ENCODE peak calls at places on chromosomes 5 and 9, in four cellular contexts. T is lower leg skin, B is testis, H is H54. R is an unnamed sample.

GRCh38 chr5:74367241-74367733 is 273.2 kb downstream of the ENC1 start:
- DNase-seq in T (no peak), H (no peak), B (no peak), R (no peak)

GRCh38 chr5:45578270-45578669 is 117.9 kb downstream of the HCN1 start:
- DNase-seq in B (no peak), T (no peak), H (peak; percentile 4), R (no peak)

GRCh38 chr5:57004800-57005199 is 52.9 kb upstream of the MIER3 start:
- DNase-seq in B (no peak), T (no peak), H (no peak), R (no peak)

GRCh38 chr5:35608881-35609779 is 8.5 kb upstream of the SPEF2 start:
- DNase-seq in B (no peak), H (no peak), T (no peak), R (no peak)

GRCh38 chr5:51387854-51388320 is 4.6 kb downstream of the ISL1 start:
- DNase-seq in B (no peak), T (no peak), H (no peak), R (no peak)

GRCh38 chr5:35229076-35230042 is 928 bp downstream of the PRLR start:
- DNase-seq in T (no peak), H (no peak), B (peak; percentile 34), R (no peak)

GRCh38 chr5:142059304-142059940 is 46.6 kb upstream of the GNPDA1 start:
- DNase-seq in T (peak; percentile 47), B (peak; percentile 32), H (no peak), R (no peak)

GRCh38 chr5:37816331-37816730 is 23.5 kb downstream of the GDNF start:
- DNase-seq in B (no peak), T (no peak), H (no peak), R (no peak)

GRCh38 chr5:14773588-14773987 is 98.0 kb downstream of the ANKH start:
- DNase-seq in B (no peak), H (no peak), T (no peak), R (no peak)

GRCh38 chr5:52063186-52063585 is 679.9 kb downstream of the ISL1 start:
- DNase-seq in H (no peak), B (no peak), T (no peak), R (no peak)

GRCh38 chr5:56440871-56441740 is 208.0 kb upstream of the ANKRD55 start:
- DNase-seq in H (no peak), B (no peak), T (peak; percentile 69), R (peak; percentile 6)

GRCh38 chr5:31153523-31153922 is 40.0 kb upstream of the CDH6 start:
- DNase-seq in B (no peak), T (no peak), H (no peak), R (no peak)

GRCh38 chr9:110742741-110743371 is 74.3 kb downstream of the MUSK start:
- DNase-seq in H (no peak), B (no peak), T (no peak), R (no peak)

GRCh38 chr5:180069589-180070247 is 1.8 kb downstream of the RNF130 start:
- DNase-seq in T (peak; percentile 45), H (no peak), B (no peak), R (peak; percentile 24)

GRCh38 chr9:14314929-14315753 is 1.2 kb upstream of the NFIB start:
- DNase-seq in T (peak; percentile 91), B (peak; percentile 87), H (peak; percentile 81), R (peak; percentile 75)
- TF ChIP-seq POLR2A in T (no peak), B (no peak), H (no peak), R (no peak)

GRCh38 chr9:105257767-105258166 is 13.3 kb downstream of the SLC44A1 start:
- DNase-seq in H (no peak), B (no peak), T (no peak), R (no peak)
- TF ChIP-seq POLR2A in H (no peak), B (no peak), T (no peak), R (no peak)

DNA sequence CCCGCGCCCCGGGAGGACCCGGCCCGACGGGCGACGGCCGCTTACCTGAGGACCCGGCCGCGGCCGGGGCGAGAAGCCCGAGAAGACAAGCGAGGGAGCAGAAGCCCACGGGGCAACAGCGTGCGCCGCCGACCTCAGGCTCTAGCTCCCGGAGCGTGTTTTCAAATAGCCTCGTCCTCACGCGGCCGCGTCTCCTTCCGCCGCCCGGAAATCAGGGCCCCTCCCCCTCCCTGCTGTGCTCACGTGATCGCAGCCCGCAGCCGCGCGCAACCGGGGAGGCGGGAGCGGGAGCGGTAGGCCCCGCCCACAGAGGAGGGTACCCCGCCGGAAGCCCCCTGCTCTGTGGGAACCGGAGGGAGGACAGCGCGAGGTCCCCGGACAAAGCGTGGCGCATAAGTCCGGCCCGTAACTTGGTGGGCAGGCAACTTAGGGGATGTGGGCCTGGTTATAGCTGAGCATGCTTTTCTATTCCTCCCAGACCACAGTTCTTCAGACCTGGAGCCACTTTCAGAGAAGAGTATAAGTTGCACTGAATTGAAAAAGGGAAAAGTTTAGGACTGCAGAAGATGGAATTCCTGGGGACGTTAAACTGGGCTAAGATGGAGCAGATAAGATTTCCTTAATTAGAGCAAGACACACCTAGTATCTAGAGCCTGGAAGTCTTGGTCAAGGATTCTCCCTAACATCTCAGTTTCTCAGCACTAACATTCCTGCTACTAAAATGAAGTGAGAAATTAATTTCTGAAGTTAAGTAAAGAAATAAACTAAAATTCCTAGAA is at the start of gene TEX10:
- DNase-seq in T (peak; percentile 83), H (peak; percentile 86), B (peak; percentile 92), R (peak; percentile 91)
- TF ChIP-seq POLR2A in T (no peak), H (peak; percentile 75), B (no peak), R (peak; percentile 77)

GRCh38 chr5:9544056-9544455 is 1.8 kb downstream of the SEMA5A start:
- DNase-seq in H (no peak), T (no peak), B (no peak), R (no peak)

GRCh38 chr5:9545301-9545958 is 445 bp downstream of the SEMA5A start:
- DNase-seq in H (no peak), B (peak; percentile 19), T (peak; percentile 27), R (no peak)

GRCh38 chr5:9546973-9547947 is 1.4 kb upstream of the SEMA5A start:
- DNase-seq in H (no peak), B (no peak), T (no peak), R (no peak)

GRCh38 chr5:9544502-9545300 is 1.2 kb downstream of the SEMA5A start:
- DNase-seq in B (peak; percentile 91), H (peak; percentile 75), T (peak; percentile 76), R (peak; percentile 27)

DNA sequence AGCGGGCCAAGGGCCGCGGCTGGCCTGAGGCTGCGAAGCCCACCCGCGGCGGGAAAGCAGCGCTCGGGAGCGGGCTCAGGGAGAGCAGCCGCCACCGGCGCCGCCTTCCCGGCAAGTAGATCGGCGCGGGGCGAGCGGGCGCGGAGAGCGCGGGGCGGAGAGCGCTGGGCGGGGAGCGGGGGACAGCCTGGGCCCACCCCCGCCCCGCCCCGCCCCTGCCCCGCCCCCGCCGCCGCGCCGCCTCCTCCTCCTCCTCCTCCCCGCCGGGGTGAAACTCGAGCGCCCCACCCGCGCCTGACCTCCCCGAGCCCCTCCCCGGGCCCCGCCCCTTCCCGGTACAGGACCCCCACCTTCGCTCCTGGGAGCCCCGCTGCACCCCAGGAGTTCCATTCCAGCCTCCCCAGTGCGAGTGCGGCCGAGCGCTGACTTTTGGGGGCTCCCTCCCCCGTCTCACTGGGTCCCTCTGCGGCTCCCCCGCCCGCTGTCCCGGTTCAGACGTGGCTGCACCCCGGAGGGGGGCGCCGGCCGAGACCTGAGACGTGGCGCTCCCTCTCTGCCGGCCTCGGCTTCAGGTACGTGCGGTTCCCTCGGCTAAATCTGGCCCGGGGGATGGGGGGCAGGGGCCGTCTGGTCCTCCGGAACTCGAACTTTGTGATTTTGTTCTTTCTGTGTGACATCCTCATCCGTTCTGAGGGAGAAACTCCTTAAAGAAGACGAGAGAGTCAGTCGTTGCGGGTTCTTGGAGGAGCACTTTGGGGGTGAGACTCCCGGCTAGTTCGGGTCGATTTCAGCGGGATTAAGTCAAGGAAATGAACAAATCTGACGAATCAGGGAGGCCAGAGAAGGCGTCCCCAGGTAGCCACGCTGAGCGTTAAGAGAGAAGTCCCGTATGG is at the start of gene SEMA5A:
- DNase-seq in H (peak; percentile 48), B (peak; percentile 64), T (peak; percentile 42), R (no peak)
- TF ChIP-seq POLR2A in H (peak; percentile 81), B (no peak), T (no peak), R (no peak)

GRCh38 chr9:27528278-27528885 is 1.2 kb downstream of the MOB3B start:
- DNase-seq in H (no peak), B (peak; percentile 89), T (peak; percentile 86), R (peak; percentile 75)
- TF ChIP-seq POLR2A in H (no peak), B (no peak), T (peak; percentile 3), R (peak; percentile 43)

GRCh38 chr5:95729115-95730010 is 1.8 kb upstream of the RHOBTB3 start:
- DNase-seq in T (no peak), H (no peak), B (no peak), R (peak; percentile 28)
- TF ChIP-seq POLR2A in T (no peak), H (no peak), B (no peak), R (peak; percentile 67)